ENCODE peak calls at places on chromosomes 12 and 14, in six cellular contexts. M is dorsolateral prefrontal cortex; G is astrocyte of the spinal cord; D is neural progenitor cell; S is CD8-positive, alpha-beta T cell; T is Panc1. P is an unnamed sample.

GRCh38 chr12:70661762-70662161 is 24.5 kb upstream of the PTPRB start:
- DNase-seq in M (no peak), G (peak; percentile 74), T (no peak), D (no peak), S (no peak), P (no peak)

GRCh38 chr12:77720258-77720657 is 110.4 kb upstream of the NAV3 start:
- DNase-seq in G (no peak), D (peak; percentile 16), T (no peak), M (no peak), S (no peak), P (no peak)

GRCh38 chr12:105330938-105331804 is 680 bp downstream of the C12orf75 start:
- DNase-seq in G (peak; percentile 34), D (peak; percentile 50), S (peak; percentile 65), M (peak; percentile 24), T (no peak), P (no peak)

GRCh38 chr14:54686219-54686870 is 119.4 kb downstream of the SAMD4A start:
- DNase-seq in G (peak; percentile 89), D (no peak), S (no peak), T (no peak), M (no peak), P (peak; percentile 67)

GRCh38 chr12:109934026-109934425 is 34.0 kb downstream of the TCHP start:
- DNase-seq in G (no peak), S (no peak), D (no peak), T (no peak), M (no peak), P (no peak)

GRCh38 chr14:70193396-70193795 is 4.6 kb upstream of the SLC8A3 start:
- DNase-seq in M (no peak), D (no peak), T (no peak), G (no peak), S (no peak), P (no peak)

GRCh38 chr12:95262808-95263207 is 45.2 kb downstream of the VEZT start:
- DNase-seq in S (no peak), M (no peak), D (no peak), T (no peak), G (no peak), P (no peak)

GRCh38 chr14:87131879-87132278 is 861.1 kb downstream of the GALC start:
- DNase-seq in G (peak; percentile 40), T (no peak), M (no peak), S (no peak), D (no peak), P (peak; percentile 14)

GRCh38 chr14:63045612-63046320 is 508 bp upstream of the KCNH5 start:
- DNase-seq in M (peak; percentile 10), T (no peak), S (no peak), G (peak; percentile 39), D (peak; percentile 96), P (no peak)

GRCh38 chr14:102185360-102185759 is 45.7 kb downstream of the WDR20 start:
- DNase-seq in S (no peak), D (no peak), T (no peak), G (no peak), M (no peak), P (no peak)

GRCh38 chr12:128791395-128792322 is 32.1 kb downstream of the SLC15A4 start:
- DNase-seq in M (no peak), D (no peak), T (no peak), G (no peak), S (no peak), P (no peak)

GRCh38 chr12:124152733-124153132 is 142.2 kb upstream of the RFLNA start:
- DNase-seq in T (no peak), M (no peak), S (no peak), G (no peak), D (no peak), P (no peak)

GRCh38 chr12:64912501-64912900 is 88.1 kb downstream of the TBC1D30 start:
- DNase-seq in T (no peak), S (no peak), M (no peak), D (no peak), G (peak; percentile 54), P (no peak)

GRCh38 chr12:75739916-75740315 is 228.5 kb upstream of the KRR1 start:
- DNase-seq in S (no peak), M (no peak), G (no peak), T (no peak), D (no peak), P (no peak)

DNA sequence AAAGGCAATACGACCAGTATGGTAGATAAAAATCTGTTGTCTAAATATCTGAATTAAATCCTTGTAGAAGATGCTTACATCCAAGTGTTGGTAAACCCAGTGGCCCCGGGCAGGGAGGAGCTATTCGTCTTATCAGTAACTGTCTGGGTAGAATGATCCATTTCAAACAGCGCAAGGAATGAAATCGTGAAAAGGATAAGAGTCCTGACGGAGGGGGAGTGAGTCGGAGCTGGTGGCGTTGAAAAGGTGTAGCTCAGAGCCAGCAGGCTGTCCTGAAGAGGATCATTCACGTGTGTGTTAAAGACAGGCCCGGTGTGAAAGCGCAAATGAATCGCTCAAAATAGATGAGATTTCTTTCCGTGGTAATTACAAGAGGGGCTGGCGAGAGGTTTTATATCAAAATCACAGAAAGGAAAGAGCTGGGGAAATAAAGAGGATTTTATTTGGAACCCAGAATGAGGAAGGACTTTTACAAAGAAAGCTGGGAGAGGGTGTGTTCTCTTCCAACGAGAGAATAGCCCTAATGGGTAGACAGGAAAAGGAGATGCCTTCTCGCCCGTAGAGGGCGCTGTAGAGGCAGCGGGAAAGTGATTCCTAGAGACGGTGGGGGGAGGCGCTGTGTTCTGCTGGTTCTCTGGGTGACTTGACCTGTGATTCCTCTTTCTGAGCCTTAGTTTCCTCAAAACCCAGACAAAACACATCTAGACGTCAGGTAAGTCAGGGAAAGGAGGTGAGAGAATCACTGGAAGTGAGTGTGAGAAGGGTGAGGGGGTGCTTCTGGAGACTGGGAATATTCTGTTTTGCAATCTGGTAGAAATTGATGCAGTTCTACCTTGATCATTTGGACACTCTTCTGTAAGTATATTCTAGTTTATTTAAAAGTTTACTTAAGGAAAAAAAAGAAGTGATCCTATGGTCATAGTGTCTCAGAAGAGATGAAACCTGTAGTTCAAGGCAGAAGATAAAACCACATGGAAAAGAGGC is 39.3 kb downstream of the SRRM4 start:
- DNase-seq in D (peak; percentile 88), T (no peak), M (peak; percentile 67), S (no peak), G (no peak), P (no peak)
- TF ChIP-seq CTCF in D (peak; percentile 95), T (peak; percentile 78), M (peak; percentile 52), S (no peak), G (no peak), P (no peak)

DNA sequence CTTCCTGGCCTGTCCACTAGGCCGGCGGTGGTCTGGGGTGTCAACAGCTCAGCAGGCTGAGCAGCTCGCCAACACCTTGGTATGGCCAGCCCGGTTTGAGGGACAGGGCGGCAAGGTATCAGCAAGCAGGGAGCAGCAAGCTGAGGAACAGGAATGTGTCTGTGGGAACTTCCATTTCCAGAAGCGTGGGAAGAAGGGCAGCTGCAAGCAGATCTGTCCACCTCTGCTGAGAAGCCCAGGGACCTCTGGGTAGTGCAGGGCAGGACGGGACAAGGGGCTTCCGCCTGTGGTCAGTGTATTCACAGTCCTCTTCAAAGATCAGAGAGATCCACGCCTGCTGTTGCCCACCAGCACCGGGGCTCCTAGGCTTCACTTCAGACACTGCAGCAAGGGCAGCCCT is 36.0 kb downstream of the ACTN1 start:
- DNase-seq in T (no peak), G (no peak), D (no peak), M (no peak), S (no peak), P (no peak)
- H3K4me3 ChIP-seq in T (no peak overlapping the region), G (no peak overlapping the region), D (no peak overlapping the region), M (no peak overlapping the region), S (no peak overlapping the region), P (no peak overlapping the region)

DNA sequence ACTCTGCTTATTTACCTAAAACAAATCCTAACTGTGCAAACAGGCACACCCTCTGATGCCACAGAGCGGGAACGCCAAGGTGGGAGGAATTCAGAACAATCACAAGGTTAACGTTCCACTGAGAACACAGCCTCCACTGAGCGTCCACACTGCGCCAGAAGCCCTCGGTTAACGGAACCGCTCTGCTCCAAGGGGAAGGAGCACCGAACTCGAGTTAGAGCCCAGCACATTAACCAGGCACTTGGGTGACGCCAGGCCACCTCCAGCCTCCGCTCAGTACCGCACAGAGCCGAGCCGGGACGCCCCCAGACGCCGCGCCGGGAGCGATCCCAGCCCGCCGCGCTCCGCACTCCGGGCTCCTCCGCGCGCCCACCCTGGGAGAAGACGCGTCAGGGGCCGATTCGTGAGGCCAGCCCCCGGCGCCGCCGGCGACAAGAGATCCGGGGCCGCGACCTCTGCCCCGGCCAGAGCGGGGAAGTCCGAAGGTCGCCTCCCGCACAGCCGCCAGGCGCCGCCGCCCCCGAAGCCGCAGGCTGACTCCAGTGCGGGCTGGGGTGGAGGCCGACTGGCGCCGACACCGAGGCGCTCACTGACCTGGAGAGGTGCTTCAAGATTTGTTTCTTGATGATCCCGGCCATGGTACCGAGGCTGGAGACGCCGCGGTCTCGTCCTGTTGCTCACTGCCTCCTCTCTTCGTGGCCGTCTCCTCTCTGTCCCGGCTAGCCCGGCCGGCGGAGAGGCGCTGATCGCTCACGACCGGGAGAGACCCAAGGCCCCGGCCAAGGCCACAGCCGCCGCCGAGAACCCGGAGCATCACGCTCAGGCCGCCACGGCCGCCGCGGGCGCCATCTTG is 450 bp downstream of the BLTP3B start:
- DNase-seq in G (no peak), S (no peak), D (peak; percentile 85), T (no peak), M (peak; percentile 48), P (peak; percentile 41)
- TF ChIP-seq CTCF in G (no peak), S (no peak), D (no peak), T (no peak), M (no peak), P (no peak)

GRCh38 chr12:108826807-108827721 is 30.3 kb downstream of the SSH1 start:
- DNase-seq in G (no peak), D (no peak), T (no peak), M (peak; percentile 73), S (no peak), P (no peak)
- H3K4me3 ChIP-seq in G (no peak overlapping the region), D (no peak overlapping the region), T (no peak overlapping the region), M (peak overlapping the region; percentile 35), S (no peak overlapping the region), P (peak overlapping the region; percentile 18)

GRCh38 chr12:4579305-4580097 is 17.5 kb downstream of the DYRK4 start:
- DNase-seq in D (peak; percentile 67), G (no peak), M (no peak), S (no peak), T (peak; percentile 4), P (no peak)
- TF ChIP-seq CTCF in D (peak; percentile 47), G (peak; percentile 27), M (peak; percentile 17), S (no peak), T (peak; percentile 37), P (no peak)

GRCh38 chr14:81637639-81638038 is 104.0 kb upstream of the SEL1L start:
- DNase-seq in G (no peak), S (no peak), T (no peak), M (no peak), D (no peak), P (no peak)

GRCh38 chr14:81633496-81633895 is 99.8 kb upstream of the SEL1L start:
- DNase-seq in G (no peak), D (no peak), S (no peak), T (no peak), M (no peak), P (no peak)

DNA sequence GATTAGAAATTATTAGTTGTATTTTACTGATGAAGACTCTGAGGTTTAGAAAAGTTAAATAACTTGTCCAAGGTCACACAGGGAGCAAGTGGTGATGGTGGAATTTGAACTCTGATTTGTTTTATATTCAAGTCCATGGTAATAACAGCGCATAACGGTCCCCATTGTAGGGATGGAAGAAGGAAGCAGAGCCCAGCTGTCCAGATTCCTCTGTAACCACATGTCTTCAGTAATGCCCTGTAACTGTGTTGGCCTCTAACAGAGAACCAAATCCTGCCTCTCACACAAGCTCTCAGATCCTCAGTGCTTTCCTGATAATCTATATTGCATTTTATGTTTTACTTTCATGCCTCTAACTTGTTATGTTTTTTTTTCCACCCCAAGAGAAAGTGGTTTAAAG is 105.0 kb upstream of the SEL1L start:
- DNase-seq in M (no peak), D (no peak), T (no peak), S (no peak), G (no peak), P (no peak)
- H3K4me3 ChIP-seq in M (no peak overlapping the region), D (no peak overlapping the region), T (no peak overlapping the region), S (no peak overlapping the region), G (no peak overlapping the region), P (no peak overlapping the region)

GRCh38 chr14:43532825-43533416 is 974.2 kb downstream of the FSCB start:
- DNase-seq in T (no peak), G (no peak), S (no peak), D (no peak), M (no peak), P (no peak)
- TF ChIP-seq CTCF in T (no peak), G (no peak), S (no peak), D (no peak), M (no peak), P (no peak)

P was measured in gastrocnemius medialis.